ENCODE peak calls at places on chromosomes 7 and 10, in six cellular contexts. U is GM12878, C is stomach, Z is sigmoid colon, P is ovary, J is HepG2. F is an unnamed sample.

GRCh38 chr10:132798403-132798802 is 12.5 kb upstream of the NKX6-2 start:
- DNase-seq in C (no peak), J (no peak), P (no peak), U (no peak), Z (no peak), F (no peak)

GRCh38 chr10:96666738-96667137 is 53.6 kb downstream of the PIK3AP1 start:
- DNase-seq in U (no peak), C (no peak), J (no peak), Z (no peak), P (no peak), F (no peak)

GRCh38 chr10:128324058-128324457 is 197.8 kb upstream of the MKI67 start:
- DNase-seq in P (no peak), Z (no peak), J (peak; percentile 18), U (no peak), C (no peak), F (peak; percentile 38)

GRCh38 chr7:47502240-47502877 is 79.6 kb downstream of the TNS3 start:
- DNase-seq in C (no peak), Z (no peak), U (no peak), P (no peak), J (no peak), F (peak; percentile 36)

GRCh38 chr7:42350801-42351200 is 113.8 kb upstream of the GLI3 start:
- DNase-seq in C (no peak), J (no peak), U (no peak), P (no peak), Z (no peak), F (no peak)

GRCh38 chr7:66371096-66371824 is 166.1 kb downstream of the TPST1 start:
- DNase-seq in P (no peak), Z (no peak), U (no peak), C (no peak), J (no peak), F (no peak)

GRCh38 chr10:101028446-101029244 is 2.3 kb downstream of the PDZD7 start:
- DNase-seq in P (no peak), J (no peak), U (no peak), C (no peak), Z (peak; percentile 63), F (no peak)

GRCh38 chr7:32091608-32092210 is 21.5 kb upstream of the PDE1C start:
- DNase-seq in J (no peak), C (no peak), P (no peak), Z (no peak), U (no peak), F (no peak)

GRCh38 chr10:71244638-71245419 is 32.5 kb downstream of the UNC5B start:
- DNase-seq in U (no peak), P (peak; percentile 70), C (peak; percentile 39), J (no peak), Z (peak; percentile 84), F (peak; percentile 76)

GRCh38 chr10:1413823-1414222 is 323.5 kb downstream of the ADARB2 start:
- DNase-seq in U (no peak), C (peak; percentile 3), P (no peak), Z (no peak), J (no peak), F (no peak)

GRCh38 chr7:79182283-79182682 is 271.2 kb downstream of the MAGI2 start:
- DNase-seq in U (no peak), J (no peak), Z (no peak), C (no peak), P (no peak), F (no peak)

GRCh38 chr7:79175390-79175789 is 278.1 kb downstream of the MAGI2 start:
- DNase-seq in Z (no peak), P (no peak), C (no peak), J (no peak), U (no peak), F (no peak)

GRCh38 chr7:79180533-79180932 is 272.9 kb downstream of the MAGI2 start:
- DNase-seq in Z (no peak), P (no peak), J (no peak), C (no peak), U (no peak), F (no peak)

DNA sequence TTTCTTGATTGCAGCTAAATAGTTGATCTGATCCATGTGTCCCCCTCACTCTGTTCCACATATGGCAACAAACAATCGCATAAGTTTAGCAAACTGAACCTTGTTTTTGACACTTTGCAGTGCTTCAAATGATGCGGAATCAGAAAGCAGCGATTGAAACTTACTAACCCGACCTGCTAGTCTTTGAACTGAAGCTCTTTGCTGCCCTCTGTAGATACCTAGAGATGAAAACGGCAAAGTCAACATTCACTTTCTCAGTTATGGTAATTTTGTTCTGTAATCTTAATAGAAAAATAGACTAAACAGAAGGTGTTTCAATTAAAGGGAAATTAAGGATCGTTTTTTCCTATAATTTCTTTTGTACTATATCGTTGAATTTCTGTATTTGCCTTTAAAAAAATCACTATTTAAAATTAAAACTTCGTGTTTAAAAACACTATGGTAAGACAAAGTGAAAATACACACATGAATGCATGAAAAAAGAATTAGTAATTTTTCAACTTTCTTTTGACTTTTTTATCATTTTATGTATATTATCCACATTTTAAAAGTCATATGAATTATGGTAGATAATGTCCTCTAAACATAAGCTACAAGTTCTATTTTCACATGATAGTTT is 276.5 kb downstream of the MAGI2 start:
- DNase-seq in U (no peak), Z (no peak), P (no peak), C (no peak), J (peak; percentile 10), F (no peak)
- TF ChIP-seq EP300 in U (no peak), Z (no peak), P (no peak), C (no peak), J (no peak), F (no peak)

DNA sequence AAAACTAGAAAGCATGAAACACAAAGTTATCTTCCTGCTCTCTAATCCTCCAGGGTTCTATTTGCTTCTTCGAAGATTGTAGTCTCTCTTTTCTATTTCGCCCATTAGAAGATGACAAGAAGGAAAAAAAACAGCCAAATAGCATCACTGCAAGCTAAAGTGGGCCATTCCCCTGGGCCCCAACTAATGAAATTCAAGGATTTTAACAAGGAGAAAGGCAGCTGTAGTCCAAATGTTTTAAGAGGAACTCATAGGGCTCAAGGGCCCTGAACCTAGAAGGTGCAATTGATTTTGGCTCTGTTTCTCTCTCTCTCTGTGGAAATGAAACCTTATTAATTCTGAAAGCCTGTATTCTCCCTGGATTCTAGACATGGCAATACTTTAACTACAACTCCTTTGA is 53.6 kb downstream of the CUBN start:
- DNase-seq in C (no peak), Z (no peak), P (no peak), J (no peak), U (no peak), F (no peak)
- H3K36me3 ChIP-seq in C (no peaks in the 10 kb centered on the region), Z (no peaks in the 10 kb centered on the region), P (no peaks in the 10 kb centered on the region), J (no peaks in the 10 kb centered on the region), U (no peaks in the 10 kb centered on the region), F (no peaks in the 10 kb centered on the region)

GRCh38 chr7:2140216-2140870 is 92.4 kb downstream of the MAD1L1 start:
- DNase-seq in J (no peak), U (no peak), P (no peak), Z (no peak), C (no peak), F (no peak)
- TF ChIP-seq CTCF in J (no peak), U (no peak), P (no peak), Z (no peak), C (no peak), F (no peak)

GRCh38 chr10:104308439-104308903 is 29.8 kb downstream of the ITPRIP start:
- DNase-seq in P (no peak), Z (peak; percentile 29), C (no peak), U (peak; percentile 56), J (no peak), F (peak; percentile 3)

GRCh38 chr10:104306897-104307296 is 31.4 kb downstream of the ITPRIP start:
- DNase-seq in J (no peak), P (no peak), Z (peak; percentile 54), C (no peak), U (no peak), F (no peak)

GRCh38 chr10:104311184-104311720 is 27.0 kb downstream of the ITPRIP start:
- DNase-seq in J (no peak), U (no peak), P (no peak), Z (peak; percentile 55), C (no peak), F (peak; percentile 6)

GRCh38 chr10:104307576-104308438 is 30.5 kb downstream of the ITPRIP start:
- DNase-seq in Z (peak; percentile 58), C (no peak), P (no peak), J (no peak), U (no peak), F (no peak)

DNA sequence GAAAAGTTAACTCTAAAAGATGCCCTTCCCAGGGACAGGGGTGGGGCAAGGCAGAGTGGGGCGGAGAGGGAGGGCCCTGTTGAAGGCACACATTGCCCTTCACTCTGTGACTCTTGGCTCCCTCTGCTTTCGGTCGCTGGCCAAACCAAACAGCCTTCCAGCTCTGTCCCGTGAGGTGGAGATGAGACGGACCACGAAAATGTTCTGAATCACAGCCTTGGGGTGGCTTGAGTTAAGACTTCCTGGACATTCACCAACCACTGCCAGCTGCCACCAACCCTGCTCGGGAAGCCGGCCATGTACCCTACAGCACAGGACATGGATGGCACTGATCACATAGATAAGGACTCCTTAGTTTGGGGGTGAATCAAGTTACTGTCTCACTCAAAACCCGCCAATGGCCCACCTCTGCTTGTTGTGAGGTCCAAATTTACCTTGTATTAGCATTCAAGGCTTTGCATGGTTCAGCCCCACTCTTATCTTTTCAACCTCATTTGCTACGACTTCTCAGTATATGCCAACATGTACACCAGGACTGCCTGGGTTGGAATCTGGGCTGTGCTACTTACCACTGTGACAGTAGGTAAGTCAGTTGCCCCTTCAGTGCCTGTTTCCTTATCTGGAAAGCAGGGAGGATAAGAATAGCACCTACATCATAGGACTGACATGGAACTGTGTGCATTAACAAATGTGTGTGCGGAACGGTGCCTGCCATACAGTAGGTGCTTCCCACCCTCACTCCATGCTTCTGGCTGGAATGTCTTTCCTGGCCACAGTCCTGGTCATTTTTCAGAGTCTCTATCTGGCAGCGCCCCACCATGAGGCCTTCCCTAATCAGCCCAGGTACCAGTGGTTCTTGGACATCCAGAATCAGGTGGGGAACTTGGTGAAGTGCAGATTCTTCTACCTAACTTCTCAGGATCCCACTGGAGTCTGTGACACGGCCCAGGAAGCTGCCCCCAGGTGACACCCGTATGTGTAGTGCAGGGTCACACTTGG is 28.0 kb downstream of the ITPRIP start:
- DNase-seq in U (no peak), Z (peak; percentile 67), C (peak; percentile 66), P (peak; percentile 82), J (no peak), F (peak; percentile 73)
- TF ChIP-seq EP300 in U (no peak), Z (no peak), C (no peak), P (no peak), J (no peak), F (peak; percentile 74)

DNA sequence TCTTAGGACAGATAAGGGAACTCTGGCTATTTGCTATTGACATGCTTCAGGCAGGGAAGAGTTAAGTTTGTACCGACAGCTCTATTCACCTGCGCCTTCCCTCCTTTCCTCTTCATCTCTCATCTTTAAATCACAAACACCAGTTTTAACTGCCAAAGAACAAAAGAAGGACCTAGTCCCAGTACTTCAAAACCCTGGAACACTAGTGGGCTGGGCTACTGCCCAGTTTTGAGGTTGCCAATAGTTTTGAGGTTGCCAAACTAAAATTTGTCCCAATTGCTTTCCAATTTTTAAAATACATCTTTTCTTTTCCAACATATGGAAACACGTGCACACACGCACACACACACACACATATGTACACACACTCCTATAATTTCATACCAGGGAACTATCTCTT is 130.6 kb upstream of the SLC26A5 start:
- DNase-seq in P (no peak), J (no peak), C (no peak), Z (no peak), U (no peak), F (no peak)
- H3K36me3 ChIP-seq in P (no peaks in the 10 kb centered on the region), J (peaks cover 11% of the 10 kb centered on the region), C (no peaks in the 10 kb centered on the region), Z (no peaks in the 10 kb centered on the region), U (no peaks in the 10 kb centered on the region), F (no peaks in the 10 kb centered on the region)

F was measured in tibial nerve.